ENCODE peak calls at places on chromosomes 11 and 22, in four cellular contexts. One of them, this sample, is unnamed.
A peak's percentile ranks its signal among the peaks of the same experiment; 100 is the strongest.

GRCh38 chr11:119342362-119343130 is 1.9 kb upstream of the C1QTNF5 start:
- DNase-seq in H1: no peak
- DNase-seq in SK-N-SH: no peak
- DNase-seq in HepG2: no peak
- DNase-seq in this sample: no peak

GRCh38 chr11:46948378-46949131 is 12.0 kb downstream of the CSTPP1 start:
- DNase-seq in H1: no peak
- DNase-seq in SK-N-SH: peak; percentile 20
- DNase-seq in HepG2: no peak
- DNase-seq in this sample: no peak

GRCh38 chr11:130403301-130403804 is 25.1 kb downstream of the ADAMTS8 start:
- DNase-seq in H1: no peak
- DNase-seq in SK-N-SH: no peak
- DNase-seq in HepG2: no peak
- DNase-seq in this sample: no peak

GRCh38 chr11:64000740-64001514 is 14.7 kb downstream of the OTUB1 start:
- DNase-seq in H1: no peak
- DNase-seq in SK-N-SH: no peak
- DNase-seq in HepG2: no peak
- DNase-seq in this sample: no peak

GRCh38 chr22:36741204-36741793 is 34.6 kb downstream of the IFT27 start:
- DNase-seq in H1: no peak
- DNase-seq in SK-N-SH: peak; percentile 75
- DNase-seq in HepG2: no peak
- DNase-seq in this sample: no peak

GRCh38 chr22:48340727-48341709 is 1486.7 kb downstream of the BRD1 start:
- DNase-seq in H1: no peak
- DNase-seq in SK-N-SH: no peak
- DNase-seq in HepG2: no peak
- DNase-seq in this sample: no peak

GRCh38 chr11:15774021-15774862 is 582.1 kb downstream of the SOX6 start:
- DNase-seq in H1: no peak
- DNase-seq in SK-N-SH: no peak
- DNase-seq in HepG2: no peak
- DNase-seq in this sample: no peak

GRCh38 chr11:114187173-114187572 is 109.0 kb upstream of the NNMT start:
- DNase-seq in H1: no peak
- DNase-seq in SK-N-SH: no peak
- DNase-seq in HepG2: no peak
- DNase-seq in this sample: no peak

GRCh38 chr22:47776329-47776728 is 1013.9 kb downstream of the TBC1D22A start:
- DNase-seq in H1: peak; percentile 58
- DNase-seq in SK-N-SH: no peak
- DNase-seq in HepG2: no peak
- DNase-seq in this sample: no peak

GRCh38 chr11:109960831-109961230 is 132.4 kb upstream of the ZC3H12C start:
- DNase-seq in H1: no peak
- DNase-seq in SK-N-SH: no peak
- DNase-seq in HepG2: no peak
- DNase-seq in this sample: no peak

GRCh38 chr11:122723576-122723975 is 68.1 kb downstream of the UBASH3B start:
- DNase-seq in H1: no peak
- DNase-seq in SK-N-SH: no peak
- DNase-seq in HepG2: no peak
- DNase-seq in this sample: no peak

GRCh38 chr22:20441631-20442484 is 4.2 kb upstream of the SCARF2 start:
- DNase-seq in H1: no peak
- DNase-seq in SK-N-SH: no peak
- DNase-seq in HepG2: no peak
- DNase-seq in this sample: no peak

GRCh38 chr11:12232819-12233601 is 122.6 kb downstream of the MICAL2 start:
- DNase-seq in H1: no peak
- DNase-seq in SK-N-SH: no peak
- DNase-seq in HepG2: no peak
- DNase-seq in this sample: no peak

GRCh38 chr11:80241766-80242165 is 800.9 kb upstream of the TENM4 start:
- DNase-seq in H1: no peak
- DNase-seq in SK-N-SH: no peak
- DNase-seq in HepG2: no peak
- DNase-seq in this sample: no peak

DNA sequence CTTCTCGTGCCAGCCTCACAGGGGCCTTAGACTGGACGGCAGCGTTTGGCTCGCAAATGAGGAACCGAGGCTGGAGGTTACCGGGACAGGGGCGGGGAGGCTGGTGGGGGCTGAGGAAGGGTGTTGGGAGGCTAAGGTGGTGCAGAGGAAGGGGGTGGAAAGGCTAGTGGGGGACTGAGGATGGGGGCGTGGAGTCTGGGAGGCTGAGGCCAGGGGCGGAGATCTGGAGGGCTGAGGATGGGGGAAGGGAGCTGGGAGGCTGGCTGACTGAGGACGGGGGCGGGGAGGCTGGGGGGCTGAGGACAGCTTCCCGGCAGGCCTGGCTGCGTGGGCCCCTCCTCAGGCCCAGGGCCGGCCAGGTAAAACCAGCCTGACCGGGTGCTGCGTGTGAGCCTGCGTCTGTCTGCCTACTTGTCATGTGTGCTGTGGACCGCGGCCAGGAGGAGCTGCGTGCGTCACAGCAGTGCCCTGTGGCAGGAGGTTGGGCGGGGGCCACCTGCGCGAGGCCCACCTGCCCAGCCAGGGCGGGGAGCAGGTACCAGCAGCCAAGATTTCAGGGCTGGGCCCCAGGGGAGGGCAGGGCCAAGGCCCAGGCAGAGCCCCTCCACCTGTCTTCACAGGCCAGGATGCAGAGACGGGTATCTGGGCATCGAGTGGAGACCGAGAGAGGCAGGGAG is 9.4 kb upstream of the PIM3 start:
- DNase-seq in H1: no peak
- DNase-seq in SK-N-SH: no peak
- DNase-seq in HepG2: no peak
- DNase-seq in this sample: no peak
- H3K27ac ChIP-seq in H1: no peak overlapping the region
- H3K27ac ChIP-seq in SK-N-SH: no peak overlapping the region
- H3K27ac ChIP-seq in HepG2: peak overlapping the region; percentile 68
- H3K27ac ChIP-seq in this sample: no peak overlapping the region

GRCh38 chr11:2805388-2806057 is 80.1 kb downstream of the CDKN1C start:
- DNase-seq in H1: no peak
- DNase-seq in SK-N-SH: no peak
- DNase-seq in HepG2: no peak
- DNase-seq in this sample: no peak

GRCh38 chr11:2807801-2808241 is 77.8 kb downstream of the CDKN1C start:
- DNase-seq in H1: no peak
- DNase-seq in SK-N-SH: no peak
- DNase-seq in HepG2: no peak
- DNase-seq in this sample: no peak

GRCh38 chr11:2808850-2809847 is 76.4 kb downstream of the CDKN1C start:
- DNase-seq in H1: no peak
- DNase-seq in SK-N-SH: no peak
- DNase-seq in HepG2: no peak
- DNase-seq in this sample: no peak

GRCh38 chr11:2806351-2807058 is 79.1 kb downstream of the CDKN1C start:
- DNase-seq in H1: peak; percentile 49
- DNase-seq in SK-N-SH: no peak
- DNase-seq in HepG2: no peak
- DNase-seq in this sample: no peak

GRCh38 chr11:2807276-2807681 is 78.3 kb downstream of the CDKN1C start:
- DNase-seq in H1: no peak
- DNase-seq in SK-N-SH: peak; percentile 67
- DNase-seq in HepG2: peak; percentile 27
- DNase-seq in this sample: no peak
- TF ChIP-seq TCF12 in H1: no peak
- TF ChIP-seq TCF12 in SK-N-SH: no peak
- TF ChIP-seq TCF12 in HepG2: no peak
- TF ChIP-seq TCF12 in this sample: no peak

GRCh38 chr11:20095189-20095588 is 65.1 kb downstream of the DBX1 start:
- DNase-seq in H1: no peak
- DNase-seq in SK-N-SH: no peak
- DNase-seq in HepG2: no peak
- DNase-seq in this sample: no peak
- H3K27ac ChIP-seq in H1: no peak overlapping the region
- H3K27ac ChIP-seq in SK-N-SH: peak overlapping the region; percentile 100
- H3K27ac ChIP-seq in HepG2: no peak overlapping the region
- H3K27ac ChIP-seq in this sample: no peak overlapping the region

DNA sequence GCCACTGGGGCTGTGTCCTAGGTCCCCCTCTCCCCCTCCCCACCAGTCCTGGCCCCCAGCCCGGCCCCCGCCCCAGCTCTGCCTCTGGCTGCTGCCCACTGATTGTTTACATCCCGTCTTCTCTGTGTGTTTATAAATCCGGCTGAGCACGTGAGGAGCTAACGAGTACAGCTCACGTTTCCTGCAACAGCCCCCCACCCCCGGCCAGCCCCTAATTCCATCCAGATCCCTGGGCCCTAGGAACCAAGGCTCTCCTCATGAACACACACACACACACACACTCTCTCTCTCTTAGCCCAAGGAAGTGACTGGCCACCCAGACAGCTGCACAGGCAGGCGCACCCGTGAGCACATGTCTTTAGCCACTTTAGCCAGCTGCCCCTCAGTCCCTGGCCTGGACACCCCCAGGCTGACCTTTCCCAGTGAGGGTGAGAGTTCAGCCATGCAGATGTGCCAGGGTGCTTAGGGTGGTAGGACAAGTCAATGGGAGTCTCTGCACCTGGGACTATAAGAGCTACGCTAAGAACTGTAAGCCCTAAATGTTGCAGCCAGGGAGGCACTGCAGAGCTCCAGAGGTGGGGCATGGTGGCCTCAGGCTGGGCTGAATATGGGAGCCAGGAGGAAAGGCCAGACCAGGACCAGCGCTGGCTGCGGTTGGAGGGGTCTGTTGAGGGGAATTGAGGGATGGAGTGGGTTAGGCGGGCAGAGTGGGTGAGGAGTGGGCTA is 2.9 kb downstream of the CLCF1 start:
- DNase-seq in H1: no peak
- DNase-seq in SK-N-SH: no peak
- DNase-seq in HepG2: no peak
- DNase-seq in this sample: no peak
- TF ChIP-seq TCF12 in H1: no peak
- TF ChIP-seq TCF12 in SK-N-SH: no peak
- TF ChIP-seq TCF12 in HepG2: no peak
- TF ChIP-seq TCF12 in this sample: no peak